ENCODE peak calls at places on chromosome 19, in ten cellular contexts. C is B cell; Y is endothelial cell; S is suprapubic skin; A is aorta; G is NCI-H1092 treated with DMSO at 0.1 percent for 48 hours; O is germinal center; R is hypothalamus; K is naive thymus-derived CD8-positive, alpha-beta T cell; F is HS-27A. B is an unnamed sample.
A peak's percentile ranks its signal among the peaks of the same experiment; 100 is the strongest.

GRCh38 chr19:7898967-7899366 is 4.7 kb upstream of the MAP2K7 start:
- DNase-seq in Y (no peak), S (no peak), A (no peak), G (no peak), R (no peak), O (no peak), C (no peak), F (no peak), K (no peak), B (no peak)

GRCh38 chr19:18723871-18724377 is 40.4 kb downstream of the CRTC1 start:
- DNase-seq in S (no peak), Y (no peak), K (no peak), C (no peak), F (no peak), A (no peak), O (no peak), G (no peak), R (no peak), B (no peak)

GRCh38 chr19:49858591-49858985 is 7.6 kb downstream of the PTOV1 start:
- DNase-seq in R (no peak), G (no peak), S (no peak), K (no peak), A (no peak), O (no peak), F (no peak), Y (no peak), C (no peak), B (no peak)

GRCh38 chr19:54035215-54036178 is 28.2 kb downstream of the VSTM1 start:
- DNase-seq in A (no peak), S (no peak), K (no peak), R (no peak), G (no peak), F (peak; percentile 82), C (no peak), Y (no peak), O (no peak), B (peak; percentile 88)

GRCh38 chr19:55266840-55267239 is 8.0 kb upstream of the PPP6R1 start:
- DNase-seq in F (no peak), Y (no peak), O (no peak), A (no peak), C (no peak), S (no peak), G (no peak), K (no peak), R (no peak), B (no peak)

GRCh38 chr19:13013649-13014048 is 18.4 kb downstream of the NFIX start:
- DNase-seq in K (no peak), S (no peak), A (no peak), R (no peak), O (no peak), Y (no peak), F (no peak), C (no peak), G (no peak), B (no peak)

GRCh38 chr19:35038623-35039512 is 2.7 kb upstream of the HPN start:
- DNase-seq in Y (no peak), K (no peak), C (no peak), G (no peak), F (no peak), R (no peak), A (no peak), S (no peak), O (no peak), B (no peak)

GRCh38 chr19:6861683-6862286 is 25.6 kb upstream of the ADGRE1 start:
- DNase-seq in Y (no peak), C (no peak), G (no peak), R (no peak), O (no peak), A (no peak), F (no peak), S (no peak), K (no peak), B (no peak)

GRCh38 chr19:43699506-43700367 is 16.1 kb upstream of the IRGC start:
- DNase-seq in Y (peak; percentile 36), F (no peak), O (no peak), R (no peak), C (no peak), K (no peak), A (peak; percentile 63), S (no peak), G (peak; percentile 1), B (no peak)

GRCh38 chr19:42229855-42230331 is 9.8 kb downstream of the ZNF526 start:
- DNase-seq in A (no peak), O (no peak), R (no peak), F (no peak), Y (no peak), S (no peak), K (no peak), G (no peak), C (no peak), B (no peak)

GRCh38 chr19:8483165-8483564 is 19.3 kb downstream of the PRAM1 start:
- DNase-seq in G (no peak), Y (no peak), C (no peak), S (no peak), F (no peak), A (no peak), K (no peak), O (no peak), R (no peak), B (no peak)

GRCh38 chr19:11480927-11481776 is at the start of gene ELAVL3:
- DNase-seq in A (no peak), S (no peak), R (peak; percentile 48), G (peak; percentile 71), K (no peak), O (peak; percentile 34), Y (no peak), C (no peak), F (no peak), B (no peak)

GRCh38 chr19:49631279-49631588 is 8.7 kb downstream of the RRAS start:
- DNase-seq in A (no peak), S (no peak), K (no peak), G (no peak), R (no peak), O (no peak), Y (no peak), F (no peak), C (no peak), B (no peak)

GRCh38 chr19:39701291-39701690 is 3.0 kb upstream of the LGALS14 start:
- DNase-seq in Y (no peak), O (no peak), G (no peak), A (no peak), F (no peak), R (no peak), C (no peak), S (no peak), K (no peak), B (no peak)

GRCh38 chr19:10517361-10517759 is at the start of gene S1PR5:
- DNase-seq in F (no peak), S (no peak), K (peak; percentile 16), R (peak; percentile 41), A (peak; percentile 58), Y (no peak), G (no peak), O (no peak), C (no peak), B (no peak)

GRCh38 chr19:48934837-48935236 is 1.3 kb downstream of the DHDH start:
- DNase-seq in O (no peak), A (no peak), K (no peak), C (no peak), R (no peak), G (no peak), S (no peak), Y (peak; percentile 27), F (no peak), B (no peak)

GRCh38 chr19:11445141-11445540 is 9.7 kb downstream of the PRKCSH start:
- DNase-seq in O (no peak), F (no peak), S (no peak), G (no peak), Y (no peak), A (no peak), K (no peak), R (no peak), C (no peak), B (no peak)

GRCh38 chr19:8529369-8530006 is 15.5 kb upstream of the ZNF414 start:
- DNase-seq in G (no peak), F (no peak), K (no peak), S (no peak), O (no peak), A (no peak), Y (no peak), R (no peak), C (no peak), B (no peak)

GRCh38 chr19:15251749-15252397 is 19.6 kb upstream of the EPHX3 start:
- DNase-seq in F (peak; percentile 73), O (no peak), C (no peak), Y (peak; percentile 63), K (no peak), G (peak; percentile 2), R (no peak), A (peak; percentile 92), S (peak; percentile 89), B (peak; percentile 90)

GRCh38 chr19:32830231-32831014 is 39.1 kb downstream of the SLC7A9 start:
- DNase-seq in A (no peak), F (peak; percentile 98), G (no peak), R (no peak), O (no peak), Y (no peak), C (no peak), K (no peak), S (no peak), B (peak; percentile 92)

GRCh38 chr19:47210689-47211316 is 20.2 kb downstream of the BBC3 start:
- DNase-seq in S (peak; percentile 93), F (no peak), O (peak; percentile 77), Y (peak; percentile 80), G (peak; percentile 28), A (peak; percentile 83), C (peak; percentile 79), R (peak; percentile 10), K (peak; percentile 87), B (peak; percentile 78)

GRCh38 chr19:9040131-9040530 is 29.9 kb upstream of the MUC16 start:
- DNase-seq in F (no peak), C (no peak), R (no peak), A (no peak), Y (no peak), S (no peak), O (no peak), G (no peak), K (no peak), B (no peak)

GRCh38 chr19:48867922-48868195 is 558 bp downstream of the PLEKHA4 start:
- DNase-seq in O (no peak), S (no peak), R (no peak), K (no peak), A (no peak), Y (no peak), F (no peak), G (no peak), C (no peak), B (no peak)

GRCh38 chr19:33532859-33533455 is 11.4 kb upstream of the PEPD start:
- DNase-seq in G (no peak), K (no peak), A (no peak), O (no peak), C (no peak), F (no peak), Y (peak; percentile 48), R (no peak), S (no peak), B (no peak)

GRCh38 chr19:51660975-51661600 is 14.5 kb upstream of the SIGLEC14 start:
- DNase-seq in C (peak; percentile 85), S (no peak), F (peak; percentile 42), A (peak; percentile 86), R (peak; percentile 27), Y (peak; percentile 87), O (peak; percentile 59), K (peak; percentile 79), G (peak; percentile 39), B (peak; percentile 55)

GRCh38 chr19:28406237-28406596 is 806.7 kb downstream of the UQCRFS1 start:
- DNase-seq in A (no peak), K (no peak), Y (no peak), S (no peak), R (no peak), F (no peak), G (peak; percentile 70), O (no peak), C (no peak), B (no peak)

GRCh38 chr19:38817081-38817480 is 4.3 kb upstream of the LGALS4 start:
- DNase-seq in O (no peak), R (no peak), S (no peak), F (no peak), Y (no peak), A (no peak), G (no peak), C (no peak), K (no peak), B (no peak)

GRCh38 chr19:50384685-50385535 is 763 bp downstream of the POLD1 start:
- DNase-seq in R (no peak), K (no peak), F (peak; percentile 11), C (no peak), S (no peak), O (no peak), Y (no peak), A (no peak), G (no peak), B (peak; percentile 39)

B was measured in HT1080.